ENCODE peak calls at places on chromosome 5, in five cellular contexts. V, P, H, O and Q are unnamed samples.
A peak's percentile ranks its signal among the peaks of the same experiment; 100 is the strongest.

GRCh38 chr5:150765789-150766149 is 7.0 kb upstream of the DCTN4 start:
- DNase-seq in V (no peak), P (no peak), H (no peak), O (no peak), Q (no peak)

GRCh38 chr5:125595095-125595494 is 828.1 kb upstream of the GRAMD2B start:
- DNase-seq in V (peak; percentile 77), P (peak; percentile 78), H (no peak), O (no peak), Q (no peak)

GRCh38 chr5:1641041-1641440 is 117.3 kb upstream of the LPCAT1 start:
- DNase-seq in V (no peak), P (no peak), H (no peak), O (no peak), Q (peak; percentile 70)

GRCh38 chr5:180086816-180087426 is 15.4 kb upstream of the RNF130 start:
- DNase-seq in V (no peak), P (no peak), H (no peak), O (no peak), Q (no peak)

GRCh38 chr5:11252523-11252922 is 491.5 kb upstream of the DAP start:
- DNase-seq in V (no peak), P (no peak), H (no peak), O (no peak), Q (no peak)

GRCh38 chr5:136212252-136212721 is 19.3 kb upstream of the SMIM32 start:
- DNase-seq in V (peak; percentile 63), P (peak; percentile 65), H (peak; percentile 38), O (peak; percentile 50), Q (no peak)

GRCh38 chr5:174755103-174755502 is 30.7 kb downstream of the MSX2 start:
- DNase-seq in V (peak; percentile 2), P (peak; percentile 14), H (no peak), O (no peak), Q (no peak)

GRCh38 chr5:99025298-99026045 is 96.7 kb upstream of the CHD1 start:
- DNase-seq in V (no peak), P (no peak), H (peak; percentile 26), O (no peak), Q (no peak)

GRCh38 chr5:127813633-127814171 is 110.5 kb downstream of the CCDC192 start:
- DNase-seq in V (peak; percentile 91), P (peak; percentile 70), H (peak; percentile 90), O (no peak), Q (no peak)

GRCh38 chr5:23289162-23289561 is 218.2 kb upstream of the PRDM9 start:
- DNase-seq in V (no peak), P (no peak), H (peak; percentile 34), O (no peak), Q (no peak)

GRCh38 chr5:150245111-150245789 is 44.3 kb downstream of the CAMK2A start:
- DNase-seq in V (peak; percentile 53), P (peak; percentile 52), H (no peak), O (no peak), Q (no peak)

GRCh38 chr5:109659901-109660300 is 29.8 kb upstream of the MAN2A1 start:
- DNase-seq in V (no peak), P (no peak), H (no peak), O (no peak), Q (no peak)

GRCh38 chr5:176535101-176535654 is 2.0 kb downstream of the RNF44 start:
- DNase-seq in V (peak; percentile 43), P (no peak), H (peak; percentile 19), O (peak; percentile 56), Q (no peak)

GRCh38 chr5:150517272-150518152 is 9.6 kb downstream of the NDST1 start:
- DNase-seq in V (peak; percentile 98), P (peak; percentile 94), H (peak; percentile 95), O (no peak), Q (peak; percentile 88)

GRCh38 chr5:161851691-161852299 is 3.9 kb downstream of the GABRA1 start:
- DNase-seq in V (peak; percentile 1), P (peak; percentile 0), H (no peak), O (no peak), Q (no peak)

GRCh38 chr5:31333475-31333874 is 140.0 kb downstream of the CDH6 start:
- DNase-seq in V (no peak), P (no peak), H (no peak), O (no peak), Q (no peak)

GRCh38 chr5:128674837-128675446 is 136.9 kb upstream of the FBN2 start:
- DNase-seq in V (peak; percentile 57), P (peak; percentile 61), H (peak; percentile 62), O (peak; percentile 35), Q (no peak)

GRCh38 chr5:138449501-138450239 is 10.8 kb downstream of the REEP2 start:
- DNase-seq in V (peak; percentile 80), P (peak; percentile 87), H (peak; percentile 74), O (peak; percentile 76), Q (peak; percentile 96)

GRCh38 chr5:168893231-168893630 is 314.1 kb upstream of the PANK3 start:
- DNase-seq in V (no peak), P (no peak), H (no peak), O (no peak), Q (no peak)

GRCh38 chr5:91928751-91929521 is 545.8 kb upstream of the ARRDC3 start:
- DNase-seq in V (peak; percentile 31), P (peak; percentile 32), H (peak; percentile 23), O (no peak), Q (no peak)

GRCh38 chr5:153122416-153122815 is 368.1 kb upstream of the GRIA1 start:
- DNase-seq in V (no peak), P (no peak), H (no peak), O (no peak), Q (no peak)

GRCh38 chr5:41510176-41510831 is at the start of gene PLCXD3:
- DNase-seq in V (peak; percentile 30), P (peak; percentile 87), H (no peak), O (no peak), Q (peak; percentile 75)

GRCh38 chr5:83066548-83067110 is 10.6 kb downstream of the TMEM167A start:
- DNase-seq in V (no peak), P (no peak), H (no peak), O (no peak), Q (no peak)

GRCh38 chr5:177183142-177183541 is 49.6 kb downstream of the NSD1 start:
- DNase-seq in V (no peak), P (no peak), H (no peak), O (no peak), Q (no peak)

GRCh38 chr5:52725781-52726180 is 61.9 kb upstream of the ITGA1 start:
- DNase-seq in V (no peak), P (peak; percentile 15), H (no peak), O (no peak), Q (no peak)

GRCh38 chr5:82418608-82418950 is 140.4 kb upstream of the RPS23 start:
- DNase-seq in V (no peak), P (no peak), H (no peak), O (no peak), Q (no peak)

GRCh38 chr5:107544967-107545366 is 125.8 kb downstream of the EFNA5 start:
- DNase-seq in V (no peak), P (no peak), H (no peak), O (no peak), Q (no peak)

GRCh38 chr5:134053840-134054338 is 49.1 kb upstream of the VDAC1 start:
- DNase-seq in V (no peak), P (peak; percentile 73), H (no peak), O (peak; percentile 30), Q (no peak)